ENCODE peak calls at places on chromosomes 12 and 14, in seven cellular contexts. One of them, this sample, is unnamed.

GRCh38 chr14:90060312-90060964 is 1.4 kb upstream of the KCNK13 start:
- DNase-seq in H1: peak
- DNase-seq in SK-N-SH: peak
- DNase-seq in HepG2: peak
- DNase-seq in GM12878: no peak
- DNase-seq in HCT116: peak
- DNase-seq in K562: peak
- DNase-seq in this sample: no peak

GRCh38 chr12:107344035-107344808 is 250.9 kb upstream of the CRY1 start:
- DNase-seq in H1: no peak
- DNase-seq in K562: no peak
- DNase-seq in SK-N-SH: no peak
- DNase-seq in GM12878: no peak
- DNase-seq in HepG2: peak
- DNase-seq in HCT116: peak
- DNase-seq in this sample: peak

GRCh38 chr12:103517161-103517560 is 21.4 kb upstream of the C12orf42 start:
- DNase-seq in SK-N-SH: no peak
- DNase-seq in H1: no peak
- DNase-seq in HepG2: no peak
- DNase-seq in GM12878: no peak
- DNase-seq in HCT116: no peak
- DNase-seq in K562: no peak
- DNase-seq in this sample: no peak

GRCh38 chr12:60021235-60021634 is 425.4 kb downstream of the SLC16A7 start:
- DNase-seq in SK-N-SH: no peak
- DNase-seq in K562: no peak
- DNase-seq in HepG2: no peak
- DNase-seq in HCT116: no peak
- DNase-seq in H1: no peak
- DNase-seq in GM12878: no peak
- DNase-seq in this sample: no peak

GRCh38 chr12:98126637-98127335 is 388.6 kb upstream of the TMPO start:
- DNase-seq in K562: no peak
- DNase-seq in H1: no peak
- DNase-seq in GM12878: no peak
- DNase-seq in HCT116: no peak
- DNase-seq in SK-N-SH: no peak
- DNase-seq in HepG2: peak
- DNase-seq in this sample: no peak

GRCh38 chr12:48998497-48999353 is 450 bp downstream of the DDN start:
- DNase-seq in HCT116: no peak
- DNase-seq in GM12878: no peak
- DNase-seq in HepG2: no peak
- DNase-seq in SK-N-SH: peak
- DNase-seq in H1: peak
- DNase-seq in K562: peak
- DNase-seq in this sample: no peak

GRCh38 chr14:103749452-103749851 is 33.8 kb downstream of the ZFYVE21 start:
- DNase-seq in GM12878: no peak
- DNase-seq in HepG2: no peak
- DNase-seq in H1: no peak
- DNase-seq in HCT116: no peak
- DNase-seq in SK-N-SH: no peak
- DNase-seq in K562: no peak
- DNase-seq in this sample: no peak

GRCh38 chr14:100654814-100655795 is 67.9 kb upstream of the BEGAIN start:
- DNase-seq in K562: peak
- DNase-seq in HCT116: no peak
- DNase-seq in GM12878: no peak
- DNase-seq in H1: peak
- DNase-seq in SK-N-SH: peak
- DNase-seq in HepG2: no peak
- DNase-seq in this sample: no peak

GRCh38 chr12:109461049-109461845 is 15.9 kb downstream of the KCTD10 start:
- DNase-seq in GM12878: no peak
- DNase-seq in HepG2: peak
- DNase-seq in K562: peak
- DNase-seq in H1: no peak
- DNase-seq in SK-N-SH: no peak
- DNase-seq in HCT116: no peak
- DNase-seq in this sample: no peak

GRCh38 chr12:12024958-12025682 is 45.6 kb upstream of the BCL2L14 start:
- DNase-seq in SK-N-SH: no peak
- DNase-seq in K562: no peak
- DNase-seq in HepG2: no peak
- DNase-seq in GM12878: peak
- DNase-seq in H1: peak
- DNase-seq in HCT116: no peak
- DNase-seq in this sample: no peak

GRCh38 chr12:68981536-68981935 is 48.6 kb upstream of the CPM start:
- DNase-seq in K562: no peak
- DNase-seq in H1: no peak
- DNase-seq in HCT116: no peak
- DNase-seq in SK-N-SH: no peak
- DNase-seq in GM12878: no peak
- DNase-seq in HepG2: no peak
- DNase-seq in this sample: no peak

GRCh38 chr14:53999061-53999488 is 42.5 kb upstream of the BMP4 start:
- DNase-seq in GM12878: no peak
- DNase-seq in HCT116: no peak
- DNase-seq in K562: no peak
- DNase-seq in HepG2: peak
- DNase-seq in SK-N-SH: no peak
- DNase-seq in H1: no peak
- DNase-seq in this sample: no peak

GRCh38 chr12:77630341-77630740 is 200.4 kb upstream of the NAV3 start:
- DNase-seq in SK-N-SH: no peak
- DNase-seq in GM12878: no peak
- DNase-seq in HCT116: no peak
- DNase-seq in K562: no peak
- DNase-seq in H1: no peak
- DNase-seq in HepG2: no peak
- DNase-seq in this sample: no peak

GRCh38 chr14:30521899-30522736 is 36.8 kb upstream of the G2E3 start:
- DNase-seq in HCT116: peak
- DNase-seq in H1: no peak
- DNase-seq in K562: peak
- DNase-seq in GM12878: peak
- DNase-seq in HepG2: peak
- DNase-seq in SK-N-SH: peak
- DNase-seq in this sample: peak

GRCh38 chr14:67908061-67908767 is 88.6 kb downstream of the RAD51B start:
- DNase-seq in SK-N-SH: no peak
- DNase-seq in HepG2: no peak
- DNase-seq in HCT116: no peak
- DNase-seq in H1: no peak
- DNase-seq in K562: no peak
- DNase-seq in GM12878: no peak
- DNase-seq in this sample: no peak

GRCh38 chr12:31578632-31579031 is 12.3 kb downstream of the DENND5B start:
- DNase-seq in SK-N-SH: no peak
- DNase-seq in H1: no peak
- DNase-seq in GM12878: no peak
- DNase-seq in HCT116: no peak
- DNase-seq in K562: no peak
- DNase-seq in HepG2: no peak
- DNase-seq in this sample: no peak

GRCh38 chr14:53601409-53601808 is 355.2 kb downstream of the BMP4 start:
- DNase-seq in K562: no peak
- DNase-seq in GM12878: no peak
- DNase-seq in H1: no peak
- DNase-seq in SK-N-SH: no peak
- DNase-seq in HepG2: no peak
- DNase-seq in HCT116: no peak
- DNase-seq in this sample: no peak

GRCh38 chr12:110940933-110941332 is 20.6 kb upstream of the MYL2 start:
- DNase-seq in HCT116: no peak
- DNase-seq in GM12878: no peak
- DNase-seq in SK-N-SH: no peak
- DNase-seq in K562: no peak
- DNase-seq in HepG2: no peak
- DNase-seq in H1: no peak
- DNase-seq in this sample: no peak

DNA sequence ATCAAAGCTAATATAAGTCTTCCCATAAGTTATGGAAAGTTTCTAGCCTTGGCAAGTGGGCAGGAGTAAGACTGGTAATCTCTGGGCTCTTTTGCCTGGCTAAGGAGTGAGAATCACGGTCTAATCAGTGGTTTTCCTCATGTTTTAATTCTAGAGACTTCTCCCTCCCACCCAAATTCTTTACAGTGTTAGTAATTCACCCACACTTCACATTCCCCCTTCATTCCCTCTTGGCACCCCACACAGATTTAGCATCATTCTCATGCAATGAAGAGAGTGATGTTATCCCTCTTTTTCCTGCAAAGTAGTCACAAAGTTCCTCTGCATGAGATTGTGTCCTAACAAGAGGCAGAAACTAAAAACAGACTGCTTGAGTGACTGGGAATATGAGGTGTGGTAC is 28.6 kb upstream of the CACNA2D4 start:
- DNase-seq in K562: no peak
- DNase-seq in HepG2: no peak
- DNase-seq in HCT116: no peak
- DNase-seq in SK-N-SH: no peak
- DNase-seq in H1: no peak
- DNase-seq in GM12878: no peak
- DNase-seq in this sample: no peak
- TF ChIP-seq SIN3A in K562: no peak
- TF ChIP-seq SIN3A in HepG2: no peak
- TF ChIP-seq SIN3A in HCT116: no peak
- TF ChIP-seq SIN3A in SK-N-SH: no peak
- TF ChIP-seq SIN3A in H1: no peak
- TF ChIP-seq SIN3A in GM12878: no peak
- TF ChIP-seq SIN3A in this sample: no peak

GRCh38 chr14:49999216-49999761 is 106.4 kb downstream of the ARF6 start:
- DNase-seq in HCT116: peak
- DNase-seq in K562: peak
- DNase-seq in H1: no peak
- DNase-seq in HepG2: no peak
- DNase-seq in GM12878: no peak
- DNase-seq in SK-N-SH: peak
- DNase-seq in this sample: no peak
- TF ChIP-seq SIN3A in HCT116: no peak
- TF ChIP-seq SIN3A in K562: no peak
- TF ChIP-seq SIN3A in H1: no peak
- TF ChIP-seq SIN3A in HepG2: no peak
- TF ChIP-seq SIN3A in GM12878: no peak
- TF ChIP-seq SIN3A in SK-N-SH: no peak
- TF ChIP-seq SIN3A in this sample: no peak

DNA sequence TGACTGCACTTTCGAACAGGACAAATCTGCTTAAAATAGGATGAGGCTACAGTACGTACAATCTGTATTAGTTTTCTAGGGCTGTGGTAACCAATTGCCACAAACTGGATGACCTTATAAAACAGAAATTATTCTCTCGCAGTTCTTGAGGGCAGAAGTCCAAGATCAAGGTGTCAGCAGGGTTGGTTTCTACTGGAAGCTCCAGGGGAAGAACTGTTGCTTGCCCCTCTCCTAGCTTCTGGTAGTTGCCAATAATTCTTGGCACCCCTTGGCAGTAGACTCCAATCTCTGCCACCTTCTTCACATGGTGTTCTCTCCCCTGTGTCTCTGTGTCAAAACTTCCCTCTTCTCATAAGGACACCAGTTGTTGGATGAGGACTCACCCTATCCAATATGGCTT is 1.4 kb downstream of the AK7 start:
- DNase-seq in HCT116: no peak
- DNase-seq in GM12878: no peak
- DNase-seq in H1: peak
- DNase-seq in K562: no peak
- DNase-seq in HepG2: no peak
- DNase-seq in SK-N-SH: no peak
- DNase-seq in this sample: no peak
- TF ChIP-seq SIN3A in HCT116: no peak
- TF ChIP-seq SIN3A in GM12878: no peak
- TF ChIP-seq SIN3A in H1: no peak
- TF ChIP-seq SIN3A in K562: no peak
- TF ChIP-seq SIN3A in HepG2: no peak
- TF ChIP-seq SIN3A in SK-N-SH: no peak
- TF ChIP-seq SIN3A in this sample: no peak

DNA sequence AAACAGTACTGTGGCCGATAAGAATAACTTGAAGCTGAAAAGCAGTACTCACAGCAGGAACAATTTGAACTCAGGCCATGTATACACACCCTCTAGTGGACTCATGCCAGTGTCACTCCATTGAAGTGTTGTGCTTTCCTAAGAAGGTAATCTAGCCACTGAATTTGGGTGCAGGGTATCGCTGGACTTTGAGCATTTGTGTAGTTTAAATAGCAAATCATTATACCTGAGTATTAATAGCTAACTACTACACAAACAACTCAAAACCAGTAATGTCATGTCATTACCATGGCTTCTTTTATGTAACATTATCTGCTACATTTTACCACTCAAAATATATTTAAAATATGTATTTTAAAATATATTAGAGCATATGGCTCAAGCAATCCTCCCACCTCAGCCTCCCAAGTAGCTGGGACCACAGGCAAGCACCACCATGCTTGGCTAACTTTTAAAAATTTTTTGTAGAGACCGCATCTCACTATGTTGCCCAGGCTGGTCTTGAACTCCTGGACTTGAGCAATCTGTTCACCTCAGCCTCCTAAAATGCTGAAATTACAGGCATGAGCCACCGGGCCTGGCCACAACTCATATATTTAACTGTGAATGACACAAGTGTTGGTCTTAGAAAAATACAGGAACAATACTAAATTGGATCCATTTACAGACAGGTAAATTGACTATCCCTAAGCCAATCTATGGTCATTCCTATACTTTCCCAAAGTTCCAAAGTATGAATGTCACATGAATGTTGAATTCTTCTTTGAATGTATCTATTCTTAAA is 25.6 kb upstream of the ARID4A start:
- DNase-seq in GM12878: no peak
- DNase-seq in H1: no peak
- DNase-seq in K562: peak
- DNase-seq in HepG2: peak
- DNase-seq in HCT116: no peak
- DNase-seq in SK-N-SH: no peak
- DNase-seq in this sample: no peak
- TF ChIP-seq SIN3A in GM12878: no peak
- TF ChIP-seq SIN3A in H1: no peak
- TF ChIP-seq SIN3A in K562: no peak
- TF ChIP-seq SIN3A in HepG2: no peak
- TF ChIP-seq SIN3A in HCT116: no peak
- TF ChIP-seq SIN3A in SK-N-SH: no peak
- TF ChIP-seq SIN3A in this sample: no peak

GRCh38 chr14:88908216-88908615 is 83.8 kb downstream of the TTC8 start:
- DNase-seq in GM12878: no peak
- DNase-seq in K562: no peak
- DNase-seq in HepG2: no peak
- DNase-seq in H1: no peak
- DNase-seq in HCT116: no peak
- DNase-seq in SK-N-SH: no peak
- DNase-seq in this sample: no peak
- TF ChIP-seq SIN3A in GM12878: no peak
- TF ChIP-seq SIN3A in K562: no peak
- TF ChIP-seq SIN3A in HepG2: no peak
- TF ChIP-seq SIN3A in H1: no peak
- TF ChIP-seq SIN3A in HCT116: no peak
- TF ChIP-seq SIN3A in SK-N-SH: no peak
- TF ChIP-seq SIN3A in this sample: no peak